ENCODE peak calls at places on chromosomes 12 and 14, in ten cellular contexts. Y is NCI-H1105 treated with DMSO at 0.1 percent for 48 hours, J is RKO, K is GM20000, O is NCI-H446, H is mucosa of gallbladder, U is pons, B is GM18507, R is WTC11, D is NCI-H2081 treated with DMSO at 0.1 percent for 48 hours. S is an unnamed sample.

GRCh38 chr12:12726543-12727093 is 9.4 kb downstream of the CDKN1B start:
- DNase-seq in H (no peak), R (no peak), K (no peak), D (no peak), O (no peak), J (peak; percentile 92), Y (no peak), U (peak; percentile 34), B (no peak), S (no peak)

GRCh38 chr12:5166976-5167375 is 123.3 kb downstream of the KCNA5 start:
- DNase-seq in B (no peak), J (no peak), U (peak; percentile 11), H (peak; percentile 16), R (no peak), Y (no peak), O (peak; percentile 81), K (no peak), D (no peak), S (no peak)

GRCh38 chr12:58906917-58907316 is 13.4 kb downstream of the LRIG3 start:
- DNase-seq in K (no peak), B (no peak), H (no peak), R (no peak), U (no peak), J (no peak), O (no peak), D (no peak), Y (no peak), S (no peak)

GRCh38 chr14:105075364-105076295 is 10.4 kb upstream of the GPR132 start:
- DNase-seq in B (no peak), U (peak; percentile 42), H (no peak), R (no peak), O (no peak), Y (peak; percentile 47), J (no peak), K (peak; percentile 89), D (no peak), S (peak; percentile 48)

GRCh38 chr14:76539130-76539529 is 163.2 kb downstream of the ESRRB start:
- DNase-seq in D (no peak), K (no peak), H (no peak), R (no peak), B (no peak), U (no peak), J (no peak), O (no peak), Y (no peak), S (no peak)

GRCh38 chr12:122227341-122227740 is 1.5 kb upstream of the DIABLO start:
- DNase-seq in B (no peak), D (no peak), U (no peak), O (no peak), Y (peak; percentile 60), K (no peak), J (no peak), R (no peak), H (no peak), S (no peak)

GRCh38 chr12:52208424-52209165 is 16.8 kb upstream of the KRT80 start:
- DNase-seq in B (no peak), R (no peak), D (no peak), K (no peak), H (no peak), U (no peak), O (no peak), Y (no peak), J (no peak), S (no peak)

GRCh38 chr14:87483651-87484260 is 509.2 kb downstream of the GALC start:
- DNase-seq in D (no peak), R (no peak), B (no peak), O (no peak), J (peak; percentile 23), H (no peak), Y (no peak), K (no peak), U (no peak), S (no peak)

GRCh38 chr12:67048371-67048770 is 220.8 kb upstream of the CAND1 start:
- DNase-seq in R (no peak), Y (no peak), O (no peak), K (no peak), U (no peak), B (no peak), H (no peak), J (no peak), D (no peak), S (no peak)

GRCh38 chr14:60757617-60758016 is 23.1 kb downstream of the MNAT1 start:
- DNase-seq in B (no peak), D (no peak), H (no peak), K (no peak), J (peak; percentile 28), O (no peak), Y (peak; percentile 7), R (no peak), U (no peak), S (no peak)

S was measured in nephron progenitor cell.